ENCODE peak calls at places on chromosomes 16 and 17, in four cellular contexts. One of them, this sample, is unnamed.

GRCh38 chr17:67434061-67434525 is 57.0 kb downstream of the PITPNC1 start:
- DNase-seq in SK-N-SH: no peak
- DNase-seq in WTC11: no peak
- DNase-seq in K562: no peak
- DNase-seq in this sample: no peak

GRCh38 chr17:28957992-28958355 is 6.7 kb upstream of the PHF12 start:
- DNase-seq in SK-N-SH: no peak
- DNase-seq in WTC11: peak
- DNase-seq in K562: no peak
- DNase-seq in this sample: no peak

GRCh38 chr17:62708587-62708986 is 81.1 kb downstream of the MRC2 start:
- DNase-seq in SK-N-SH: no peak
- DNase-seq in WTC11: no peak
- DNase-seq in K562: no peak
- DNase-seq in this sample: no peak

GRCh38 chr17:20999044-20999573 is 43.7 kb downstream of the USP22 start:
- DNase-seq in SK-N-SH: no peak
- DNase-seq in WTC11: no peak
- DNase-seq in K562: no peak
- DNase-seq in this sample: no peak

GRCh38 chr16:29963021-29963743 is 1.3 kb downstream of the TMEM219 start:
- DNase-seq in SK-N-SH: no peak
- DNase-seq in WTC11: no peak
- DNase-seq in K562: peak
- DNase-seq in this sample: no peak

GRCh38 chr17:13024033-13024432 is 6.2 kb upstream of the ELAC2 start:
- DNase-seq in SK-N-SH: no peak
- DNase-seq in WTC11: no peak
- DNase-seq in K562: no peak
- DNase-seq in this sample: no peak

GRCh38 chr17:55318081-55318480 is 53.3 kb downstream of the HLF start:
- DNase-seq in SK-N-SH: no peak
- DNase-seq in WTC11: no peak
- DNase-seq in K562: no peak
- DNase-seq in this sample: no peak

GRCh38 chr16:87057291-87057881 is 259.8 kb downstream of the C16orf95 start:
- DNase-seq in SK-N-SH: peak
- DNase-seq in WTC11: peak
- DNase-seq in K562: peak
- DNase-seq in this sample: no peak

GRCh38 chr17:73562896-73563295 is 81.3 kb downstream of the SDK2 start:
- DNase-seq in SK-N-SH: no peak
- DNase-seq in WTC11: no peak
- DNase-seq in K562: no peak
- DNase-seq in this sample: no peak

GRCh38 chr16:50371936-50372595 is 3.3 kb upstream of the BRD7 start:
- DNase-seq in SK-N-SH: peak
- DNase-seq in WTC11: peak
- DNase-seq in K562: peak
- DNase-seq in this sample: no peak

GRCh38 chr16:16124438-16124837 is 98.9 kb downstream of the ABCC6 start:
- DNase-seq in SK-N-SH: no peak
- DNase-seq in WTC11: no peak
- DNase-seq in K562: no peak
- DNase-seq in this sample: no peak

GRCh38 chr17:50511058-50511457 is 2.8 kb downstream of the MYCBPAP start:
- DNase-seq in SK-N-SH: no peak
- DNase-seq in WTC11: no peak
- DNase-seq in K562: no peak
- DNase-seq in this sample: no peak

GRCh38 chr17:76399175-76400172 is 15.1 kb downstream of the SPHK1 start:
- DNase-seq in SK-N-SH: no peak
- DNase-seq in WTC11: no peak
- DNase-seq in K562: no peak
- DNase-seq in this sample: no peak

GRCh38 chr17:530851-531250 is 178.2 kb upstream of the RPH3AL start:
- DNase-seq in SK-N-SH: no peak
- DNase-seq in WTC11: no peak
- DNase-seq in K562: no peak
- DNase-seq in this sample: no peak

GRCh38 chr17:81150379-81151038 is 14.8 kb upstream of the PVALEF start:
- DNase-seq in SK-N-SH: no peak
- DNase-seq in WTC11: no peak
- DNase-seq in K562: no peak
- DNase-seq in this sample: no peak

DNA sequence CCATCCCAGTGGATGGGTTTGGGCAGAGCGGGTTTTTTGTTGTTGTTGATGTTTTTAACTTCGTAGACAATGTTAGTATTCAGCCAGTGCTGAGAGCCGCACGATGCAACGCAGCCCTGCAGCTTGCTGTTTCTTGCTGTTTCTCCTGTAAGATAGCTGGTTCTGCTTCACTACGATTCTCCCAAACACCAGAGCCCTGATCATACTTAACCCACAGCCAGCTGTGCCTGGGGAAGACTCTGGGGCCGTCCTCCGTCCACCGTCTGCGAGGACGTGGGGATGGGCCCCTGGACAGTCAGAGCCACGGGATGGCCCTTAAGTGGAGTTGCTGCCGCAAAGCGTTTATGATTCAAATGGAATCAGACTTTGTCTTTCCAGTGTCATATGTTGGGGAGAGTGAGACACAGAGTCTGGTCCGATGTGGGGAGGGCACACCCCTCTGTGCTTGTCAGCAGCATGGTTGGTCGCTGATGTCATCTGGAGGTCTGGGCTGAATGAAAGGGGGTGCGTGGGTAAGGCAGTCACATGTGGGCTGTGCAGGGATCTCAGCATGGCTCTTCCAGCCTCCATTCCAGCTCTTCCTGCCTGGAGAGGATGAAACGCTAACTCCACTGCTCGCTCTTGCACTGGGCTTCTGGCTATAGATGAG is 41.1 kb upstream of the CBFA2T3 start:
- DNase-seq in SK-N-SH: no peak
- DNase-seq in WTC11: no peak
- DNase-seq in K562: no peak
- DNase-seq in this sample: no peak
- TF ChIP-seq TEAD4 in SK-N-SH: no peak
- TF ChIP-seq TEAD4 in WTC11: no peak
- TF ChIP-seq TEAD4 in K562: no peak
- TF ChIP-seq TEAD4 in this sample: no peak

DNA sequence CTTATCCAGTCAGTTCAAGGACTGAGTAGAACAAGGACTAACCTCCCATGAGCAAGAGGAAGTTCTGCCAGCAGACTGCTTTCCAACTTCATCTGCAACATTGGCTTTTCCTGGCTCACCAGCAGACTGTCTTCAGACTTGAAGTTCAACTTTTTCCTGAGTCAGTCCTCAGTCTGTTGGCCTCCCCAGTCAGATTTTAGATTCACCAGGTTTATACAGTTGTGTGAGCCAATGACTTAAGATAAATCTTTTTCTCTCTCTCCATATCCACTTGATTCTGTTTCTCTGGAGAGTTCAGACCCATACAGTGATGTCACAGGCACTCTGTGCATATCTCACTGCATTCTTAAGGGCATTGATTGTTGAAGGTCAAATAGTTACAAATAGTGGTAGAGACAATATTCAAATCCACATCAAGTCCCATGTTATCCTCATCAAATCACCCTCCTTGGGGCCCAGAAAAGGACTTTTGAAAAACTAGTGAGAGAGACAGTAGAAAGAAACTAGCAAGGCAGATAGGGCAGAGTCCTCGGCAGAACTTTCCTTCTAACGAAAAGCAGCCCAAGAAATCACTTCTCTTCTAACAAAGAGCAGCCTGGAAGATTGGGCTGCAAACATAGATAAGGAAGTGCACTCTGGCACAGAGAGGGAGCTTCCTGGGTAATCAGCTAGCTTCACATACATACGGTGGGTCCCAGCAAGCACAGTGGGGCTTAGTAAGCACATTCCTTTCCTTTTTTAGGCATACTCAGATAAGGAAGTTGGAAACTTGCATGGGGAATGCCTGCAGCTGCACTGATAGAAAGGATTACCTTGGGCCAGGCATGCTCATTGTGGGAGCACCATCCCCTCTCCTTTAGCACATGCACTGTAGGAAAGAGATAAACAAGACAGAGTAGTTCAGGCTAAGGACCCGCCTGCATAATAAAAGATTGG is 132.3 kb upstream of the FAM20A start:
- DNase-seq in SK-N-SH: no peak
- DNase-seq in WTC11: no peak
- DNase-seq in K562: no peak
- DNase-seq in this sample: peak
- TF ChIP-seq TEAD4 in SK-N-SH: no peak
- TF ChIP-seq TEAD4 in WTC11: no peak
- TF ChIP-seq TEAD4 in K562: peak
- TF ChIP-seq TEAD4 in this sample: peak

DNA sequence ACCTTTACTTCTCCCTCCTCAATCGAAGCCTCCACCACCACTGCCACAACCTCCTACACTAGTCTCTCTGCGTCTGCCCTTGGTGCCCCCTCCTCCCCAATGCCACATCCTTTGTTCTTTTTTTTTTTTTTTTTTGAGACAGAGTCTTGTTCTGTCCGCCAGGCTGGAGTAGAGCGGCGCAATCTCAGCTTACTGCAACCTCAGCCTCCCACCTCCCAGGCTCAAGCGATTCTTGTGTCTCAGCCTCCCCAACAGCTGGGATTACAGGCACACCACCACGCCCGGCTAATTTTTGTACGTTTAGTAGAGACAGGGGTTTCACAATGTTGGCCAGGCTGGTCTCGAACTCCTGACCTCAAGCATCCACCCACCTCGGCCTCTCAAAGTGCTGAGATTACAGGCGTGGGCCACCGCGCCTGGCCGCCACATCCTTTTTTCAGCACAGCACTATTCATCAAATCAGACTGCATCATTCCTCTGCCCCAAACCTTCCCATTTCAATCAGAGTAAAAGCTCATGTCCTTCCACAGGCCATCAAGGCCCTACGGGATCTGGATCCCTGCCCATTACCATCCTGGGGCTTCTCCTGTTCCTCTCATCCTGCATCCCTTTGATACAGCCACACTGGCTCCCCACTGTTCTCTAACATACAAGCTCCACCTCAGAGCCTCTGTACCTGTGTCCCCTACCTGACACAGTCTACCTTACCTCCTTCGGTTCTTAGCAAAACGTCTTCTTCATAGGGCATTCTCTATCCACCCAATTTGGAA is 2.0 kb downstream of the KLHL11 start:
- DNase-seq in SK-N-SH: no peak
- DNase-seq in WTC11: no peak
- DNase-seq in K562: no peak
- DNase-seq in this sample: no peak
- TF ChIP-seq TEAD4 in SK-N-SH: no peak
- TF ChIP-seq TEAD4 in WTC11: no peak
- TF ChIP-seq TEAD4 in K562: no peak
- TF ChIP-seq TEAD4 in this sample: no peak

GRCh38 chr17:2181206-2181983 is 122.2 kb downstream of the SMG6 start:
- DNase-seq in SK-N-SH: no peak
- DNase-seq in WTC11: no peak
- DNase-seq in K562: no peak
- DNase-seq in this sample: no peak
- TF ChIP-seq TEAD4 in SK-N-SH: no peak
- TF ChIP-seq TEAD4 in WTC11: no peak
- TF ChIP-seq TEAD4 in K562: no peak
- TF ChIP-seq TEAD4 in this sample: no peak